ENCODE peak calls at places on chromosome 21, in nine cellular contexts. One of them, this sample, is unnamed.

GRCh38 chr21:22889445-22889844 is 1891.2 kb downstream of the NCAM2 start:
- DNase-seq in activated T-helper 2 cell treated with anti-CD3 and anti-CD28 coated beads, Interferon-gamma antibody, Interleukin-2, Interleukin-4, amounts not matched to agents 10 μg/mL and 5 μg/mL and 100 μg/mL, durations not matched to agents 14 hours and 24 hours and 36 hours: no peak
- DNase-seq in neural progenitor cell: no peak
- DNase-seq in epithelial cell of esophagus: peak
- DNase-seq in NCI-H2171: no peak
- DNase-seq in immature natural killer cell: no peak
- DNase-seq in effector memory CD4-positive, alpha-beta T cell: no peak
- DNase-seq in NCI-H510A: no peak
- DNase-seq in NCI-H2081: no peak
- DNase-seq in this sample: no peak

GRCh38 chr21:45246014-45246413 is 41.7 kb downstream of the POFUT2 start:
- DNase-seq in activated T-helper 2 cell treated with anti-CD3 and anti-CD28 coated beads, Interferon-gamma antibody, Interleukin-2, Interleukin-4, amounts not matched to agents 10 μg/mL and 5 μg/mL and 100 μg/mL, durations not matched to agents 14 hours and 24 hours and 36 hours: no peak
- DNase-seq in neural progenitor cell: no peak
- DNase-seq in epithelial cell of esophagus: no peak
- DNase-seq in NCI-H2171: no peak
- DNase-seq in immature natural killer cell: no peak
- DNase-seq in effector memory CD4-positive, alpha-beta T cell: no peak
- DNase-seq in NCI-H510A: no peak
- DNase-seq in NCI-H2081: no peak
- DNase-seq in this sample: no peak

GRCh38 chr21:46423546-46424061 is 35.1 kb upstream of the DIP2A start:
- DNase-seq in activated T-helper 2 cell treated with anti-CD3 and anti-CD28 coated beads, Interferon-gamma antibody, Interleukin-2, Interleukin-4, amounts not matched to agents 10 μg/mL and 5 μg/mL and 100 μg/mL, durations not matched to agents 14 hours and 24 hours and 36 hours: no peak
- DNase-seq in neural progenitor cell: peak
- DNase-seq in epithelial cell of esophagus: no peak
- DNase-seq in NCI-H2171: no peak
- DNase-seq in immature natural killer cell: no peak
- DNase-seq in effector memory CD4-positive, alpha-beta T cell: no peak
- DNase-seq in NCI-H510A: no peak
- DNase-seq in NCI-H2081: no peak
- DNase-seq in this sample: no peak

GRCh38 chr21:15953551-15954116 is 223.9 kb downstream of the USP25 start:
- DNase-seq in activated T-helper 2 cell treated with anti-CD3 and anti-CD28 coated beads, Interferon-gamma antibody, Interleukin-2, Interleukin-4, amounts not matched to agents 10 μg/mL and 5 μg/mL and 100 μg/mL, durations not matched to agents 14 hours and 24 hours and 36 hours: no peak
- DNase-seq in neural progenitor cell: no peak
- DNase-seq in epithelial cell of esophagus: no peak
- DNase-seq in NCI-H2171: no peak
- DNase-seq in immature natural killer cell: no peak
- DNase-seq in effector memory CD4-positive, alpha-beta T cell: no peak
- DNase-seq in NCI-H510A: no peak
- DNase-seq in NCI-H2081: no peak
- DNase-seq in this sample: no peak

GRCh38 chr21:26165331-26165730 is 5.2 kb downstream of the APP start:
- DNase-seq in activated T-helper 2 cell treated with anti-CD3 and anti-CD28 coated beads, Interferon-gamma antibody, Interleukin-2, Interleukin-4, amounts not matched to agents 10 μg/mL and 5 μg/mL and 100 μg/mL, durations not matched to agents 14 hours and 24 hours and 36 hours: no peak
- DNase-seq in neural progenitor cell: no peak
- DNase-seq in epithelial cell of esophagus: peak
- DNase-seq in NCI-H2171: no peak
- DNase-seq in immature natural killer cell: no peak
- DNase-seq in effector memory CD4-positive, alpha-beta T cell: no peak
- DNase-seq in NCI-H510A: no peak
- DNase-seq in NCI-H2081: no peak
- DNase-seq in this sample: no peak

GRCh38 chr21:30408782-30409494 is 13.1 kb downstream of the KRTAP13-1 start:
- DNase-seq in activated T-helper 2 cell treated with anti-CD3 and anti-CD28 coated beads, Interferon-gamma antibody, Interleukin-2, Interleukin-4, amounts not matched to agents 10 μg/mL and 5 μg/mL and 100 μg/mL, durations not matched to agents 14 hours and 24 hours and 36 hours: peak
- DNase-seq in neural progenitor cell: peak
- DNase-seq in epithelial cell of esophagus: peak
- DNase-seq in NCI-H2171: peak
- DNase-seq in immature natural killer cell: no peak
- DNase-seq in effector memory CD4-positive, alpha-beta T cell: no peak
- DNase-seq in NCI-H510A: peak
- DNase-seq in NCI-H2081: peak
- DNase-seq in this sample: peak

GRCh38 chr21:44557491-44558328 is 885 bp downstream of the KRTAP10-3 start:
- DNase-seq in activated T-helper 2 cell treated with anti-CD3 and anti-CD28 coated beads, Interferon-gamma antibody, Interleukin-2, Interleukin-4, amounts not matched to agents 10 μg/mL and 5 μg/mL and 100 μg/mL, durations not matched to agents 14 hours and 24 hours and 36 hours: no peak
- DNase-seq in neural progenitor cell: no peak
- DNase-seq in epithelial cell of esophagus: no peak
- DNase-seq in NCI-H2171: no peak
- DNase-seq in immature natural killer cell: no peak
- DNase-seq in effector memory CD4-positive, alpha-beta T cell: no peak
- DNase-seq in NCI-H510A: no peak
- DNase-seq in NCI-H2081: no peak
- DNase-seq in this sample: no peak

GRCh38 chr21:44050276-44050675 is 38.2 kb downstream of the TRAPPC10 start:
- DNase-seq in activated T-helper 2 cell treated with anti-CD3 and anti-CD28 coated beads, Interferon-gamma antibody, Interleukin-2, Interleukin-4, amounts not matched to agents 10 μg/mL and 5 μg/mL and 100 μg/mL, durations not matched to agents 14 hours and 24 hours and 36 hours: no peak
- DNase-seq in neural progenitor cell: no peak
- DNase-seq in epithelial cell of esophagus: no peak
- DNase-seq in NCI-H2171: no peak
- DNase-seq in immature natural killer cell: no peak
- DNase-seq in effector memory CD4-positive, alpha-beta T cell: no peak
- DNase-seq in NCI-H510A: no peak
- DNase-seq in NCI-H2081: no peak
- DNase-seq in this sample: no peak

GRCh38 chr21:36916718-36917117 is 49.8 kb downstream of the HLCS start:
- DNase-seq in activated T-helper 2 cell treated with anti-CD3 and anti-CD28 coated beads, Interferon-gamma antibody, Interleukin-2, Interleukin-4, amounts not matched to agents 10 μg/mL and 5 μg/mL and 100 μg/mL, durations not matched to agents 14 hours and 24 hours and 36 hours: no peak
- DNase-seq in neural progenitor cell: peak
- DNase-seq in epithelial cell of esophagus: no peak
- DNase-seq in NCI-H2171: no peak
- DNase-seq in immature natural killer cell: no peak
- DNase-seq in effector memory CD4-positive, alpha-beta T cell: no peak
- DNase-seq in NCI-H510A: no peak
- DNase-seq in NCI-H2081: no peak
- DNase-seq in this sample: no peak

GRCh38 chr21:41374867-41375533 is 13.2 kb downstream of the MX2 start:
- DNase-seq in activated T-helper 2 cell treated with anti-CD3 and anti-CD28 coated beads, Interferon-gamma antibody, Interleukin-2, Interleukin-4, amounts not matched to agents 10 μg/mL and 5 μg/mL and 100 μg/mL, durations not matched to agents 14 hours and 24 hours and 36 hours: no peak
- DNase-seq in neural progenitor cell: no peak
- DNase-seq in epithelial cell of esophagus: peak
- DNase-seq in NCI-H2171: no peak
- DNase-seq in immature natural killer cell: no peak
- DNase-seq in effector memory CD4-positive, alpha-beta T cell: no peak
- DNase-seq in NCI-H510A: no peak
- DNase-seq in NCI-H2081: no peak
- DNase-seq in this sample: no peak

GRCh38 chr21:45067462-45068285 is 6.7 kb upstream of the ADARB1 start:
- DNase-seq in activated T-helper 2 cell treated with anti-CD3 and anti-CD28 coated beads, Interferon-gamma antibody, Interleukin-2, Interleukin-4, amounts not matched to agents 10 μg/mL and 5 μg/mL and 100 μg/mL, durations not matched to agents 14 hours and 24 hours and 36 hours: no peak
- DNase-seq in neural progenitor cell: no peak
- DNase-seq in epithelial cell of esophagus: no peak
- DNase-seq in NCI-H2171: no peak
- DNase-seq in immature natural killer cell: no peak
- DNase-seq in effector memory CD4-positive, alpha-beta T cell: no peak
- DNase-seq in NCI-H510A: no peak
- DNase-seq in NCI-H2081: no peak
- DNase-seq in this sample: no peak

GRCh38 chr21:41170442-41170841 is 2.5 kb downstream of the BACE2 start:
- DNase-seq in activated T-helper 2 cell treated with anti-CD3 and anti-CD28 coated beads, Interferon-gamma antibody, Interleukin-2, Interleukin-4, amounts not matched to agents 10 μg/mL and 5 μg/mL and 100 μg/mL, durations not matched to agents 14 hours and 24 hours and 36 hours: no peak
- DNase-seq in neural progenitor cell: peak
- DNase-seq in epithelial cell of esophagus: peak
- DNase-seq in NCI-H2171: no peak
- DNase-seq in immature natural killer cell: no peak
- DNase-seq in effector memory CD4-positive, alpha-beta T cell: no peak
- DNase-seq in NCI-H510A: peak
- DNase-seq in NCI-H2081: no peak
- DNase-seq in this sample: peak

GRCh38 chr21:37358392-37358791 is 8.2 kb upstream of the DYRK1A start:
- DNase-seq in activated T-helper 2 cell treated with anti-CD3 and anti-CD28 coated beads, Interferon-gamma antibody, Interleukin-2, Interleukin-4, amounts not matched to agents 10 μg/mL and 5 μg/mL and 100 μg/mL, durations not matched to agents 14 hours and 24 hours and 36 hours: no peak
- DNase-seq in neural progenitor cell: no peak
- DNase-seq in epithelial cell of esophagus: peak
- DNase-seq in NCI-H2171: no peak
- DNase-seq in immature natural killer cell: no peak
- DNase-seq in effector memory CD4-positive, alpha-beta T cell: no peak
- DNase-seq in NCI-H510A: peak
- DNase-seq in NCI-H2081: no peak
- DNase-seq in this sample: no peak

GRCh38 chr21:31176725-31177124 is 138.4 kb upstream of the KRTAP19-8 start:
- DNase-seq in activated T-helper 2 cell treated with anti-CD3 and anti-CD28 coated beads, Interferon-gamma antibody, Interleukin-2, Interleukin-4, amounts not matched to agents 10 μg/mL and 5 μg/mL and 100 μg/mL, durations not matched to agents 14 hours and 24 hours and 36 hours: no peak
- DNase-seq in neural progenitor cell: no peak
- DNase-seq in epithelial cell of esophagus: no peak
- DNase-seq in NCI-H2171: no peak
- DNase-seq in immature natural killer cell: no peak
- DNase-seq in effector memory CD4-positive, alpha-beta T cell: no peak
- DNase-seq in NCI-H510A: no peak
- DNase-seq in NCI-H2081: no peak
- DNase-seq in this sample: no peak

GRCh38 chr21:15775981-15776380 is 46.2 kb downstream of the USP25 start:
- DNase-seq in activated T-helper 2 cell treated with anti-CD3 and anti-CD28 coated beads, Interferon-gamma antibody, Interleukin-2, Interleukin-4, amounts not matched to agents 10 μg/mL and 5 μg/mL and 100 μg/mL, durations not matched to agents 14 hours and 24 hours and 36 hours: no peak
- DNase-seq in neural progenitor cell: no peak
- DNase-seq in epithelial cell of esophagus: peak
- DNase-seq in NCI-H2171: no peak
- DNase-seq in immature natural killer cell: no peak
- DNase-seq in effector memory CD4-positive, alpha-beta T cell: no peak
- DNase-seq in NCI-H510A: no peak
- DNase-seq in NCI-H2081: no peak
- DNase-seq in this sample: no peak

GRCh38 chr21:35475006-35475405 is 425.9 kb upstream of the RUNX1 start:
- DNase-seq in activated T-helper 2 cell treated with anti-CD3 and anti-CD28 coated beads, Interferon-gamma antibody, Interleukin-2, Interleukin-4, amounts not matched to agents 10 μg/mL and 5 μg/mL and 100 μg/mL, durations not matched to agents 14 hours and 24 hours and 36 hours: no peak
- DNase-seq in neural progenitor cell: no peak
- DNase-seq in epithelial cell of esophagus: no peak
- DNase-seq in NCI-H2171: no peak
- DNase-seq in immature natural killer cell: no peak
- DNase-seq in effector memory CD4-positive, alpha-beta T cell: no peak
- DNase-seq in NCI-H510A: no peak
- DNase-seq in NCI-H2081: no peak
- DNase-seq in this sample: no peak

GRCh38 chr21:45542667-45543370 is 579 bp upstream of the SLC19A1 start:
- DNase-seq in activated T-helper 2 cell treated with anti-CD3 and anti-CD28 coated beads, Interferon-gamma antibody, Interleukin-2, Interleukin-4, amounts not matched to agents 10 μg/mL and 5 μg/mL and 100 μg/mL, durations not matched to agents 14 hours and 24 hours and 36 hours: peak
- DNase-seq in neural progenitor cell: no peak
- DNase-seq in epithelial cell of esophagus: no peak
- DNase-seq in NCI-H2171: no peak
- DNase-seq in immature natural killer cell: no peak
- DNase-seq in effector memory CD4-positive, alpha-beta T cell: no peak
- DNase-seq in NCI-H510A: no peak
- DNase-seq in NCI-H2081: no peak
- DNase-seq in this sample: peak

GRCh38 chr21:17818158-17819113 is 720 bp downstream of the C21orf91 start:
- DNase-seq in activated T-helper 2 cell treated with anti-CD3 and anti-CD28 coated beads, Interferon-gamma antibody, Interleukin-2, Interleukin-4, amounts not matched to agents 10 μg/mL and 5 μg/mL and 100 μg/mL, durations not matched to agents 14 hours and 24 hours and 36 hours: peak
- DNase-seq in neural progenitor cell: peak
- DNase-seq in epithelial cell of esophagus: peak
- DNase-seq in NCI-H2171: peak
- DNase-seq in immature natural killer cell: peak
- DNase-seq in effector memory CD4-positive, alpha-beta T cell: no peak
- DNase-seq in NCI-H510A: no peak
- DNase-seq in NCI-H2081: peak
- DNase-seq in this sample: peak

GRCh38 chr21:18812308-18812707 is 408.7 kb upstream of the TMPRSS15 start:
- DNase-seq in activated T-helper 2 cell treated with anti-CD3 and anti-CD28 coated beads, Interferon-gamma antibody, Interleukin-2, Interleukin-4, amounts not matched to agents 10 μg/mL and 5 μg/mL and 100 μg/mL, durations not matched to agents 14 hours and 24 hours and 36 hours: no peak
- DNase-seq in neural progenitor cell: no peak
- DNase-seq in epithelial cell of esophagus: no peak
- DNase-seq in NCI-H2171: no peak
- DNase-seq in immature natural killer cell: no peak
- DNase-seq in effector memory CD4-positive, alpha-beta T cell: no peak
- DNase-seq in NCI-H510A: no peak
- DNase-seq in NCI-H2081: no peak
- DNase-seq in this sample: no peak

GRCh38 chr21:40165671-40166070 is 298.4 kb downstream of the PCP4 start:
- DNase-seq in activated T-helper 2 cell treated with anti-CD3 and anti-CD28 coated beads, Interferon-gamma antibody, Interleukin-2, Interleukin-4, amounts not matched to agents 10 μg/mL and 5 μg/mL and 100 μg/mL, durations not matched to agents 14 hours and 24 hours and 36 hours: no peak
- DNase-seq in neural progenitor cell: peak
- DNase-seq in epithelial cell of esophagus: no peak
- DNase-seq in NCI-H2171: no peak
- DNase-seq in immature natural killer cell: no peak
- DNase-seq in effector memory CD4-positive, alpha-beta T cell: no peak
- DNase-seq in NCI-H510A: no peak
- DNase-seq in NCI-H2081: peak
- DNase-seq in this sample: no peak

GRCh38 chr21:27329255-27329851 is 362.5 kb upstream of the ADAMTS5 start:
- DNase-seq in activated T-helper 2 cell treated with anti-CD3 and anti-CD28 coated beads, Interferon-gamma antibody, Interleukin-2, Interleukin-4, amounts not matched to agents 10 μg/mL and 5 μg/mL and 100 μg/mL, durations not matched to agents 14 hours and 24 hours and 36 hours: no peak
- DNase-seq in neural progenitor cell: no peak
- DNase-seq in epithelial cell of esophagus: no peak
- DNase-seq in NCI-H2171: no peak
- DNase-seq in immature natural killer cell: no peak
- DNase-seq in effector memory CD4-positive, alpha-beta T cell: no peak
- DNase-seq in NCI-H510A: no peak
- DNase-seq in NCI-H2081: no peak
- DNase-seq in this sample: no peak

GRCh38 chr21:42313501-42313969 is 1.7 kb downstream of the TFF3 start:
- DNase-seq in activated T-helper 2 cell treated with anti-CD3 and anti-CD28 coated beads, Interferon-gamma antibody, Interleukin-2, Interleukin-4, amounts not matched to agents 10 μg/mL and 5 μg/mL and 100 μg/mL, durations not matched to agents 14 hours and 24 hours and 36 hours: no peak
- DNase-seq in neural progenitor cell: peak
- DNase-seq in epithelial cell of esophagus: no peak
- DNase-seq in NCI-H2171: no peak
- DNase-seq in immature natural killer cell: no peak
- DNase-seq in effector memory CD4-positive, alpha-beta T cell: no peak
- DNase-seq in NCI-H510A: peak
- DNase-seq in NCI-H2081: peak
- DNase-seq in this sample: peak

GRCh38 chr21:34592573-34592972 is 22.3 kb downstream of the RCAN1 start:
- DNase-seq in activated T-helper 2 cell treated with anti-CD3 and anti-CD28 coated beads, Interferon-gamma antibody, Interleukin-2, Interleukin-4, amounts not matched to agents 10 μg/mL and 5 μg/mL and 100 μg/mL, durations not matched to agents 14 hours and 24 hours and 36 hours: no peak
- DNase-seq in neural progenitor cell: no peak
- DNase-seq in epithelial cell of esophagus: no peak
- DNase-seq in NCI-H2171: no peak
- DNase-seq in immature natural killer cell: no peak
- DNase-seq in effector memory CD4-positive, alpha-beta T cell: no peak
- DNase-seq in NCI-H510A: no peak
- DNase-seq in NCI-H2081: no peak
- DNase-seq in this sample: no peak

GRCh38 chr21:16651956-16652355 is 860.9 kb upstream of the CXADR start:
- DNase-seq in activated T-helper 2 cell treated with anti-CD3 and anti-CD28 coated beads, Interferon-gamma antibody, Interleukin-2, Interleukin-4, amounts not matched to agents 10 μg/mL and 5 μg/mL and 100 μg/mL, durations not matched to agents 14 hours and 24 hours and 36 hours: no peak
- DNase-seq in neural progenitor cell: no peak
- DNase-seq in epithelial cell of esophagus: no peak
- DNase-seq in NCI-H2171: no peak
- DNase-seq in immature natural killer cell: no peak
- DNase-seq in effector memory CD4-positive, alpha-beta T cell: no peak
- DNase-seq in NCI-H510A: no peak
- DNase-seq in NCI-H2081: no peak
- DNase-seq in this sample: no peak

GRCh38 chr21:42094811-42095210 is 23.7 kb downstream of the UMODL1 start:
- DNase-seq in activated T-helper 2 cell treated with anti-CD3 and anti-CD28 coated beads, Interferon-gamma antibody, Interleukin-2, Interleukin-4, amounts not matched to agents 10 μg/mL and 5 μg/mL and 100 μg/mL, durations not matched to agents 14 hours and 24 hours and 36 hours: no peak
- DNase-seq in neural progenitor cell: no peak
- DNase-seq in epithelial cell of esophagus: no peak
- DNase-seq in NCI-H2171: no peak
- DNase-seq in immature natural killer cell: no peak
- DNase-seq in effector memory CD4-positive, alpha-beta T cell: no peak
- DNase-seq in NCI-H510A: no peak
- DNase-seq in NCI-H2081: no peak
- DNase-seq in this sample: no peak

GRCh38 chr21:29332461-29333354 is 34.0 kb downstream of the BACH1 start:
- DNase-seq in activated T-helper 2 cell treated with anti-CD3 and anti-CD28 coated beads, Interferon-gamma antibody, Interleukin-2, Interleukin-4, amounts not matched to agents 10 μg/mL and 5 μg/mL and 100 μg/mL, durations not matched to agents 14 hours and 24 hours and 36 hours: no peak
- DNase-seq in neural progenitor cell: no peak
- DNase-seq in epithelial cell of esophagus: peak
- DNase-seq in NCI-H2171: no peak
- DNase-seq in immature natural killer cell: no peak
- DNase-seq in effector memory CD4-positive, alpha-beta T cell: no peak
- DNase-seq in NCI-H510A: no peak
- DNase-seq in NCI-H2081: no peak
- DNase-seq in this sample: no peak

GRCh38 chr21:17488620-17489019 is 24.2 kb upstream of the CXADR start:
- DNase-seq in activated T-helper 2 cell treated with anti-CD3 and anti-CD28 coated beads, Interferon-gamma antibody, Interleukin-2, Interleukin-4, amounts not matched to agents 10 μg/mL and 5 μg/mL and 100 μg/mL, durations not matched to agents 14 hours and 24 hours and 36 hours: no peak
- DNase-seq in neural progenitor cell: no peak
- DNase-seq in epithelial cell of esophagus: no peak
- DNase-seq in NCI-H2171: no peak
- DNase-seq in immature natural killer cell: no peak
- DNase-seq in effector memory CD4-positive, alpha-beta T cell: no peak
- DNase-seq in NCI-H510A: no peak
- DNase-seq in NCI-H2081: no peak
- DNase-seq in this sample: no peak

GRCh38 chr21:45530423-45531113 is 11.7 kb downstream of the SLC19A1 start:
- DNase-seq in activated T-helper 2 cell treated with anti-CD3 and anti-CD28 coated beads, Interferon-gamma antibody, Interleukin-2, Interleukin-4, amounts not matched to agents 10 μg/mL and 5 μg/mL and 100 μg/mL, durations not matched to agents 14 hours and 24 hours and 36 hours: no peak
- DNase-seq in neural progenitor cell: no peak
- DNase-seq in epithelial cell of esophagus: no peak
- DNase-seq in NCI-H2171: no peak
- DNase-seq in immature natural killer cell: no peak
- DNase-seq in effector memory CD4-positive, alpha-beta T cell: no peak
- DNase-seq in NCI-H510A: no peak
- DNase-seq in NCI-H2081: no peak
- DNase-seq in this sample: peak

GRCh38 chr21:25296239-25296638 is 311.0 kb downstream of the MRPL39 start:
- DNase-seq in activated T-helper 2 cell treated with anti-CD3 and anti-CD28 coated beads, Interferon-gamma antibody, Interleukin-2, Interleukin-4, amounts not matched to agents 10 μg/mL and 5 μg/mL and 100 μg/mL, durations not matched to agents 14 hours and 24 hours and 36 hours: no peak
- DNase-seq in neural progenitor cell: no peak
- DNase-seq in epithelial cell of esophagus: no peak
- DNase-seq in NCI-H2171: no peak
- DNase-seq in immature natural killer cell: no peak
- DNase-seq in effector memory CD4-positive, alpha-beta T cell: no peak
- DNase-seq in NCI-H510A: no peak
- DNase-seq in NCI-H2081: no peak
- DNase-seq in this sample: no peak

GRCh38 chr21:42527489-42528158 is 14.0 kb downstream of the SLC37A1 start:
- DNase-seq in activated T-helper 2 cell treated with anti-CD3 and anti-CD28 coated beads, Interferon-gamma antibody, Interleukin-2, Interleukin-4, amounts not matched to agents 10 μg/mL and 5 μg/mL and 100 μg/mL, durations not matched to agents 14 hours and 24 hours and 36 hours: peak
- DNase-seq in neural progenitor cell: no peak
- DNase-seq in epithelial cell of esophagus: no peak
- DNase-seq in NCI-H2171: no peak
- DNase-seq in immature natural killer cell: peak
- DNase-seq in effector memory CD4-positive, alpha-beta T cell: peak
- DNase-seq in NCI-H510A: no peak
- DNase-seq in NCI-H2081: peak
- DNase-seq in this sample: no peak

GRCh38 chr21:26001356-26001755 is 169.2 kb downstream of the APP start:
- DNase-seq in activated T-helper 2 cell treated with anti-CD3 and anti-CD28 coated beads, Interferon-gamma antibody, Interleukin-2, Interleukin-4, amounts not matched to agents 10 μg/mL and 5 μg/mL and 100 μg/mL, durations not matched to agents 14 hours and 24 hours and 36 hours: no peak
- DNase-seq in neural progenitor cell: no peak
- DNase-seq in epithelial cell of esophagus: no peak
- DNase-seq in NCI-H2171: no peak
- DNase-seq in immature natural killer cell: no peak
- DNase-seq in effector memory CD4-positive, alpha-beta T cell: no peak
- DNase-seq in NCI-H510A: no peak
- DNase-seq in NCI-H2081: no peak
- DNase-seq in this sample: no peak

This sample was measured in WTC11.